ENCODE peak calls at places on chromosomes 5 and 9, in four cellular contexts. B, G, A and D are unnamed samples.

GRCh38 chr9:108163321-108164005 is 673.9 kb upstream of the KLF4 start:
- DNase-seq in B (no peak), G (peak; percentile 2), A (no peak), D (peak; percentile 32)

GRCh38 chr9:37200572-37201005 is 80.2 kb downstream of the ZCCHC7 start:
- DNase-seq in G (no peak), B (no peak), A (peak; percentile 43), D (peak; percentile 77)

GRCh38 chr9:4346111-4346510 is 46.2 kb upstream of the GLIS3 start:
- DNase-seq in B (no peak), A (no peak), G (no peak), D (no peak)

GRCh38 chr5:109630109-109630508 is 59.6 kb upstream of the MAN2A1 start:
- DNase-seq in B (no peak), G (no peak), A (no peak), D (peak; percentile 42)

GRCh38 chr5:83321656-83322055 is 149.9 kb upstream of the VCAN start:
- DNase-seq in G (no peak), A (no peak), B (no peak), D (no peak)

GRCh38 chr5:158287643-158288228 is 428.8 kb upstream of the CLINT1 start:
- DNase-seq in B (no peak), A (no peak), G (no peak), D (peak; percentile 95)

GRCh38 chr9:137828527-137829259 is 48.9 kb upstream of the CACNA1B start:
- DNase-seq in A (no peak), G (peak; percentile 79), B (peak; percentile 81), D (peak; percentile 8)

GRCh38 chr5:171363846-171364245 is 23.8 kb upstream of the NPM1 start:
- DNase-seq in A (no peak), B (no peak), G (no peak), D (no peak)

GRCh38 chr5:135213466-135214239 is 179.6 kb upstream of the PITX1 start:
- DNase-seq in A (no peak), B (peak; percentile 39), G (no peak), D (no peak)

GRCh38 chr5:112735702-112736101 is 2.0 kb upstream of the APC start:
- DNase-seq in A (peak; percentile 79), B (no peak), G (no peak), D (peak; percentile 21)

DNA sequence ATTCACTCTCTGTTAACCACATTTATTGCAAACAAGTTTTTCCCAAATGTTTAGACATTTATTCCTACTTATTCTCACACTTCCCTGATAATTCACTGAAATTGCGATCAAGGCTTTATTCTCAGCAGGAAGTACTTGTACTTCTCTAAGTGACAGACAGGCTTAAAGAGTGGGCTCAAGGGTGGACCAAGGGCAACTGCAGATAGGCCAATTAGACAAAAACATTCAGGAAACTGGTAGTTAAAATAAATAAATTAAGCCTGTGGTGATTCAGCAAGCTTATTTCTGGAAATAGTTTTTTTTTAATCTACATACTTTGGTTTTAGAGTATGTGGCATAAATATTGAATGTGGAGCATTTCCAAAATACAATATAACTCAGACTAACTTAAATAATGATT is 136.1 kb downstream of the UGCG start:
- DNase-seq in G (no peak), B (no peak), A (no peak), D (peak; percentile 75)
- H3K4me2 ChIP-seq in G (no peak overlapping the region), B (no peak overlapping the region), A (no peak overlapping the region), D (no peak overlapping the region)

GRCh38 chr9:134187110-134187531 is 22.8 kb upstream of the RNU6ATAC start:
- DNase-seq in B (no peak), A (no peak), G (peak; percentile 37), D (no peak)

GRCh38 chr9:134189167-134189474 is 24.8 kb upstream of the RNU6ATAC start:
- DNase-seq in A (no peak), B (no peak), G (no peak), D (no peak)

GRCh38 chr9:134186471-134187109 is 22.2 kb upstream of the RNU6ATAC start:
- DNase-seq in B (no peak), A (no peak), G (no peak), D (peak; percentile 55)

GRCh38 chr9:134188421-134189166 is 24.2 kb upstream of the RNU6ATAC start:
- DNase-seq in G (no peak), B (no peak), A (no peak), D (no peak)

DNA sequence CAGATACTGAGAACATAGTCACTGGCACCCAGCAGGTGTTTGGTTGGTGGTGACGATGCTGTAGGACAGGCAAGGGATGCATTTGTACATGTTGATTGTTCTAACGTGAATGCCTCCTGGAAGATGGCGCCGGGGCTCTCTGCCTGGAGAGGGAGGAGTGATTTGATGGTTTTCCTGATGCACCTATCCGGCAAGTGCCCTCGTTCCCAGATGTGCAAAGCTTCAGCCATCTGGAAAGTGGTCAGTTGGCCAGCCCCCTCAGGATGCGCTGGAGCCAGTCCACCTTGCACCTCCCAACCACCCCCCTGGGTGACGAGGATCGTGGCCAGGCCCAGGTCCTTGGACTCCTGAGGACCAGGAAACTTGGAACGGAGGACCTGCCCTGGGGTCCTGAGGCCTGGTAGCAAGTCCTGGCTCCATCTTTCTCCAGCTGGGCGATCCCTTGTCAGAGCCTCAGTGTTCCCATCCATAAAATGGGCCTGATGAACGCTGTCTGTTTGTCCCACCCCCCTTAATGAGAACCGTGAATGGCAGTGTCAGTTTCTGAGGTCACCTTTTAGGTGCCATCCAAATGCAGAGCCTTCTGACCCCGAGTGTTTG is 23.6 kb upstream of the RNU6ATAC start:
- DNase-seq in G (no peak), B (no peak), A (no peak), D (no peak)
- TF ChIP-seq EZH2 in G (no peak), B (no peak), A (no peak), D (no peak)

DNA sequence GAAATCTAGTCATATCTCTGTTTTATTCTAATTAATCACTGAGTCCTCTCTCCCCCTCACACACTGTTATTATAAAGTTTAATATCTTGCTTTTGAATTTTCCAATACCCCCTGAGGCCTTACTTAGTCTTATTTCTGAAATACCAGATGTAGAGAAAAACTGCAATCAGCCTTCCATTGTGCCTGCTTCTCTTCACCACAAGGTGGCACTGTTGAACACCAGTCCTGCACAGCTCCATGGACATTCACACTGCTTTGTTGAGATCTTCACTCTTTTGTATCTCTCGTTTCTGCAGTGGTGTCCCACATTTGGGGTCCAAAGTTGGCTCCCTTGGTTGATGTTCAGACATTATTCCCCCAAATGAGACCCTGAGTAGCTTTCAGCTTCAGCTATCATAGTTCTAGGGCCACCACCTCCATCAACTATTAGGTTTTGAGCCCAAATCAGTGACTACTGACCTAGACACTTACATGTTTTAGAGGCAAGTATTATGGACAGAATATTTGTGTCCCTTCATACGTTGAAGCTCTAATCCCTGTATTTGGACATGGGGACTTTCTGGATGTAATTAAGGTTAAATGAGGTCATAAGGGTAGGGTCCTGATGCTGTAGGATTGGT is 24.3 kb downstream of the BOD1 start:
- DNase-seq in A (no peak), B (no peak), G (peak; percentile 60), D (no peak)
- TF ChIP-seq CTCF in A (peak; percentile 87), B (peak; percentile 88), G (peak; percentile 96), D (peak; percentile 44)

GRCh38 chr5:120771181-120771580 is 307.1 kb downstream of the PRR16 start:
- DNase-seq in B (no peak), A (no peak), G (no peak), D (no peak)

GRCh38 chr5:120765189-120765588 is 301.1 kb downstream of the PRR16 start:
- DNase-seq in B (no peak), A (no peak), G (no peak), D (peak; percentile 90)

GRCh38 chr5:120767171-120767820 is 303.2 kb downstream of the PRR16 start:
- DNase-seq in G (no peak), B (no peak), A (no peak), D (peak; percentile 93)

DNA sequence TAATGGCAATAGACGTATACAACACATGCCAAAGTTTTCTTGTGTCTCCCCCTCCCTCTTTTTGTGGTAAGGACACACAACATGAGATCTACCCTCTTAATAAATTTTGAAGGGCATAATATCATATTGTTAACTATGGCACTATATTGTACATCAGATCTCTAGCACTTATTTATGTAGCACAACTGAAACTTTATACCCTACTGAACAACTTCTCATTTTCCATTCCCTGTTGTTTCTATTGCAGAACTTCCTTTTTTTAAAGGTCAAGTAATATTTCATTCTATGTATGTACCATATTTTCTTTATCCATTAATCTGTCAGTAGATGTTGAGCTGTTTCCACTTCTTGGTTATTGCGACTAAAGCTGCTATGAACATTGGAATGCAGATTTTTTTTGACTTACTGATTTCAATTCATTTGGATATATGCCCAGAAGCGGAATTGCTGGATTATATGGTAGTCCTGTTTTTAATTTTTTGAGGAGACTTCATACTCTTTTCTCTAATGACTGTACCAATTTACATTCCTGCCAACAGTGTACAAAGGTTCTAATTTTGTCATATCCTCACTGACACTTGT is 305.3 kb downstream of the PRR16 start:
- DNase-seq in B (no peak), G (no peak), A (no peak), D (peak; percentile 37)
- H3K4me2 ChIP-seq in B (no peak overlapping the region), G (no peak overlapping the region), A (no peak overlapping the region), D (no peak overlapping the region)

DNA sequence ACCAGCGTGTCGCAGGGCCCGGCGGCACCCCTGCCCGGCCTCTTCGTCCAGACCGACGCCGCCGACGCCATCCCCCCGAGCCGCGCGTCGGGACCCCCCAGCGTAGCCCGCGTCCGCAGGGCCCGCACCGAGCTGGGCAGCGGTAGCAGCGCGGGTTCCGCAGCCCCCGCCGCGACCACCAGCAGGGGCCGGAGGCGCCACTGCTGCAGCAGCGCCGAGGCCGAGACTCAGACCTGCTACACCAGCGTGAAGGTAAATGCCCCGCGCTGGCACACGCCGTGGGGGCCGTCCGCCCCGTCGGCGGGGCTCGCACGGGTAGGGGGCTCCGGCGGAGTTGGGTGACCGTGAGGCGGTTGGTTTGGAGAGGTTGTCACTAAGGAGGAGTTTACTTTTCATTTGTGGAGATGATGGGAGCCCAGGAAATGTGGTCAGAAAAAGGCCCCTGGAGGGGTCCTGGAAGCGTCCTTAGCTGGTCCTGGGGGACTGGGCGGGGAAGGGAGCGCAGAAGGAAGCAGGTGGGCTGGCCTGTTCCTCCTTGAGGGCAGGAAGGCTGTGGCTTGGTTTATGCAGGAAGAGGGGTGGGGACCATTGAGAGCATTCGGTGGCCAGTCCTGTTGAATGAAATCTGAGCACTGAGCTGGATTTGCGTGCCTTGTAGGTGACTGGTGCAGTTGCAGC is 672 bp downstream of the PDE8B start:
- DNase-seq in G (peak; percentile 78), A (no peak), B (peak; percentile 65), D (no peak)
- TF ChIP-seq EZH2 in G (peak; percentile 54), A (peak; percentile 97), B (peak; percentile 61), D (peak; percentile 80)

GRCh38 chr9:120928720-120929389 is 2.3 kb upstream of the TRAF1 start:
- DNase-seq in A (no peak), G (peak; percentile 76), B (peak; percentile 85), D (no peak)
- TF ChIP-seq CTCF in A (peak; percentile 27), G (no peak), B (no peak), D (peak; percentile 5)

DNA sequence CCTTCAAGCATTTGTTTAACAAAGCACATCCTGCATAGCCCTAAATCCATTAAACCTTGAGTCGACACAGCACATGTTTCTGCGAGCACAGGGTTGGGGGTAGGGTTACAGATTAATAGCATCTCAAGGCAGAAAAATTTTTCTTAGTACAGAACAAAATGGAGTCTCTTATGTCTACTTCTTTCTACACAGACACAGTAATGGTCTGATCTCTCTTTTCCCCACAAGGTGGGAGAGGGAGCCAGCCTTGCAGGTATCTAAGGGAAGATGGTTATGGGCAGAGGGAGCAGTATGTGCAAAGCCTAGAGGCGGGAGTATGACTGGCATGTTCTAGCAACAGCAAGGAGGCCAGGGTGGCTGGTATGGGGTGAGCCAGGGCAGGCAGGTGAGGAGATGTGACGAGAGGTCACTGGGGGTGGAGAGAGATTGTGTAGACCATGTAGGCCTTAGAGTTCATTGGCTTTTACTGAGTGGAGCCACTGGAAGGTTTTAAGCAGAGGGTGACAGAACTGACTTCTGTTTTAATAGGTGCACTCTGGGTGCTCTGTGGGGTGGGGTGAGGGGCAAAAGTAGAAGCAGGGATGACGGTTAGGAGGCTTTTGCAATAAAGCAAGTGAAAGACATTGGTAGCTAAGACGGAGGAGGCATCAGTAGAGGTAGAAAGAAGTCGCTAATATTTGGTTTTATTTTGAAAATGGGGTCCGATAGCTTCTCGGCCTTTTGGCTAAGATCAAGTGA is 5.1 kb upstream of the RPS14 start:
- DNase-seq in G (no peak), B (no peak), A (no peak), D (no peak)
- H3K4me2 ChIP-seq in G (peak overlapping the region; percentile 60), B (no peak overlapping the region), A (no peak overlapping the region), D (no peak overlapping the region)